ENCODE peak calls at places on chromosomes 6 and 20, in four cellular contexts. N, R, G and Y are unnamed samples. For H3K36me3, the result is how much of the 10 kb centered on the place peaks cover.

GRCh38 chr20:56414842-56415765 is 3.0 kb downstream of the CASS4 start:
- DNase-seq in N (peak), R (peak), G (no peak), Y (no peak)

GRCh38 chr6:36692861-36693702 is 4.5 kb upstream of the RAB44 start:
- DNase-seq in N (no peak), R (no peak), G (no peak), Y (no peak)

GRCh38 chr6:111872521-111873177 is 603 bp downstream of the FYN start:
- DNase-seq in N (peak), R (peak), G (no peak), Y (peak)

GRCh38 chr6:41684311-41685182 is 46.3 kb downstream of the MDFI start:
- DNase-seq in N (no peak), R (no peak), G (no peak), Y (no peak)

GRCh38 chr6:14189122-14189521 is 71.5 kb downstream of the CD83 start:
- DNase-seq in N (no peak), R (no peak), G (no peak), Y (no peak)

GRCh38 chr20:61737346-61737745 is 328.3 kb downstream of the TAF4 start:
- DNase-seq in N (no peak), R (no peak), G (no peak), Y (no peak)

GRCh38 chr6:156102129-156102528 is 646.5 kb upstream of the NOX3 start:
- DNase-seq in N (peak), R (no peak), G (no peak), Y (peak)

GRCh38 chr6:18262812-18263560 is 1.3 kb downstream of the DEK start:
- DNase-seq in N (peak), R (no peak), G (peak), Y (peak)

GRCh38 chr6:52409499-52409898 is 10.6 kb upstream of the EFHC1 start:
- DNase-seq in N (peak), R (no peak), G (no peak), Y (no peak)

GRCh38 chr6:166683477-166683876 is 56.4 kb upstream of the RPS6KA2 start:
- DNase-seq in N (peak), R (no peak), G (no peak), Y (peak)

GRCh38 chr6:3766219-3766618 is 14.7 kb upstream of the PXDC1 start:
- DNase-seq in N (no peak), R (no peak), G (no peak), Y (no peak)

GRCh38 chr20:48631114-48632016 is 196.4 kb downstream of the PREX1 start:
- DNase-seq in N (peak), R (no peak), G (no peak), Y (no peak)

GRCh38 chr20:9617062-9617461 is 102.7 kb downstream of the LAMP5 start:
- DNase-seq in N (peak), R (peak), G (no peak), Y (peak)

GRCh38 chr6:4270799-4271198 is 135.4 kb upstream of the ECI2 start:
- DNase-seq in N (peak), R (no peak), G (no peak), Y (peak)

GRCh38 chr6:164114656-164115055 is 700.1 kb downstream of the QKI start:
- DNase-seq in N (no peak), R (no peak), G (no peak), Y (no peak)

GRCh38 chr6:163955131-163955530 is 540.6 kb downstream of the QKI start:
- DNase-seq in N (peak), R (no peak), G (no peak), Y (no peak)

DNA sequence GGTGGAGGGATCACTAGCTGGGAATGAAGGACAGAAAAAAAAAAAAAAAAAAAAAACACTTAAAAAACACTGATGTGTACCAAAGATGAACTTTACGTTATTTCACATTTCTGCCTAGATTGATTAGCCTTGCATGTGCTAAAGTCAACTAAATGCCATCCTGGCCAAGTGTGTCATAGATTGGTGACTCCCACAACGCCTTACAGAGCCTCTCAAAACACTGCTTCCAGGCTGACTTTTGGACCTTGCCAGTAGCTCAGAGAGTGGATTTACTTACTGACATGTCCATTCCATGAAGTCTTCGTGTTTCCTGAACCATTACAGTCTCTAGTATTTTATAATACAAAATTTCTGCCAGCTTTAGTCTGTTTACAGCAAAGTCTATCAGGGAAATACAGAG is 40.5 kb downstream of the RBL1 start:
- DNase-seq in N (no peak), R (no peak), G (no peak), Y (no peak)
- H3K36me3 ChIP-seq in N (under half), R (half or more), G (under half), Y (under half)

GRCh38 chr20:12414446-12415274 is 497.0 kb downstream of the BTBD3 start:
- DNase-seq in N (no peak), R (no peak), G (no peak), Y (no peak)
- TF ChIP-seq FOS in N (no peak), R (no peak), G (no peak), Y (no peak)

GRCh38 chr20:51451484-51451883 is 91.0 kb downstream of the NFATC2 start:
- DNase-seq in N (no peak), R (no peak), G (no peak), Y (no peak)

GRCh38 chr20:51450984-51451383 is 91.5 kb downstream of the NFATC2 start:
- DNase-seq in N (no peak), R (no peak), G (no peak), Y (no peak)

GRCh38 chr20:51454250-51454865 is 88.2 kb downstream of the NFATC2 start:
- DNase-seq in N (no peak), R (no peak), G (no peak), Y (no peak)

GRCh38 chr20:51452091-51452613 is 90.4 kb downstream of the NFATC2 start:
- DNase-seq in N (no peak), R (no peak), G (no peak), Y (no peak)

GRCh38 chr20:51452734-51453133 is 89.8 kb downstream of the NFATC2 start:
- DNase-seq in N (no peak), R (no peak), G (no peak), Y (no peak)
- H3K36me3 ChIP-seq in N (under half), R (under half), G (under half), Y (under half)

GRCh38 chr20:41374568-41374920 is 7.9 kb upstream of the EMILIN3 start:
- DNase-seq in N (no peak), R (no peak), G (no peak), Y (no peak)
- TF ChIP-seq FOS in N (no peak), R (no peak), G (no peak), Y (no peak)

DNA sequence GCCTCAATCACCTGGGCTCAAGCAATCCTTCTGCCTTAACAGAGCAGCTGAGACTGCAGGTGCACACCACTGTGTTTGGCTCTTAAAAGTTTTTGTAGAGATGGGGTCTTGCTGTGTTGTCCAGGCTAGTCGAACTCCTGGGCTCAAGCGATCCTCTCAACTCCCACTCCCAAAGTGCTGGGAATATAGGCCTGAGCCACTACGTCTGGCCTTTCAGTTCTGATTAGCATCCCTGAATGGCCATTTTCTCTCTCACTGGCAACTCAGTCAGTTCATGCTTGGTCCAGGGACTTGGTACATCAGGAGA is 28.5 kb downstream of the DNMT3B start:
- DNase-seq in N (no peak), R (no peak), G (no peak), Y (no peak)
- H3K36me3 ChIP-seq in N (under half), R (half or more), G (under half), Y (under half)

GRCh38 chr6:124743420-124743819 is 218.8 kb upstream of the RNF217 start:
- DNase-seq in N (no peak), R (no peak), G (no peak), Y (no peak)

GRCh38 chr6:124747336-124747735 is 214.9 kb upstream of the RNF217 start:
- DNase-seq in N (no peak), R (no peak), G (no peak), Y (no peak)

GRCh38 chr6:124741341-124741740 is 220.9 kb upstream of the RNF217 start:
- DNase-seq in N (peak), R (no peak), G (no peak), Y (no peak)

GRCh38 chr6:124738496-124738895 is 223.7 kb upstream of the RNF217 start:
- DNase-seq in N (no peak), R (no peak), G (no peak), Y (no peak)

DNA sequence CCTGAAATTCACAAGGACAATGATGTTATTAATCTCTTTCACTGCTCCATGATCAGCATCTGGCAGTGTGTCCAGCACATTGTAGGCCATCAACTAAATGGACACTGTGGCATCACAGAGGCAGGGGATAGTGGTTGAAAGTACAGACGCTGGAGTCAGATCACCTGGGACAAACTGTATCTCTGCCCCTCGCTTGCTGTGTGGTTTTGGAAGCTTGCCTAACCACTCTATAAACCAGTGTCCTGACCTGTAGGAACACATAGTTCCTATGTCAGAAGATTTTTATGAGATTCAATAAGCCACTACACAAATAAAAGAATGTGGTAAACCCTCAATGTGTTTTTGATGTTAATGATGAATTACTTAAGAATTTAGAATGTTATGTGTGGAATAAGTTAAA is 219.3 kb upstream of the RNF217 start:
- DNase-seq in N (no peak), R (no peak), G (no peak), Y (no peak)
- TF ChIP-seq FOS in N (no peak), R (no peak), G (no peak), Y (no peak)

GRCh38 chr6:110703010-110703905 is 112.0 kb downstream of the CDK19 start:
- DNase-seq in N (peak), R (no peak), G (no peak), Y (no peak)
- H3K36me3 ChIP-seq in N (under half), R (under half), G (under half), Y (under half)

DNA sequence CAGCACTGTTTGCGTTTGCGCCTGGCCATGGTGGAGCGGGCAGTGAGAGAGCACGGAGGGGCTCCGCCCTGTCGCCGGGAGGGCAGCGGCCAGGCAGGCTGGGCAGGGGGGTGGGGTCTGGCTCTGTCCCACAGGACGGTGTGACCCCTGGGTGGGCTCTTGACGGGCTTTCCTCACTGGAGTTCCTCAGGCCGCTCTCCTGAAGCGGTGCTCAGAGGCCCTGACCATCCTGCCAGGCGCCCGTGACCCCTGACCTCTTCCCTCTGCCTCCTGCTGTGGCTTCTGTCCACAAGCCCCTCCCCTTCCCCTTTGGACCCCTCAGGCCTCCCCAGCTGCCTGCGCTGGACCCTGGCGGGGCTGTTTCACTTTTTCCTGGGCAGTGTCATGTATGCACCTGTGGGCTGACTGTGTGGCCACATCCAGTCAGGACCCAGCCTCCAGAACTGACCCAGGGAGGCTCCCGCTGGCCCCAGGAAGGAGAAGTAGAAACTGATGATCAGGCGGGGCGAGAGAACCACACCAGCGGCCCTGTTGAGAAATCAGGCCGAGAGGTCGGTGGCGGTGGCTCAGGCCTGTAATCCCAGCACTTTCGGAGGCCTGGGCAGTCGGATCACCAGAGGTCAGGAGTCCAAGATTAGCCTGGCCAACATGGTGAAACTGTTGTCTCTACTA is 1.2 kb downstream of the OGFR start:
- DNase-seq in N (no peak), R (peak), G (no peak), Y (no peak)
- TF ChIP-seq FOS in N (no peak), R (no peak), G (no peak), Y (no peak)

GRCh38 chr20:47224857-47225256 is 131.6 kb downstream of the ZMYND8 start:
- DNase-seq in N (no peak), R (no peak), G (no peak), Y (no peak)

GRCh38 chr20:47222728-47223127 is 133.8 kb downstream of the ZMYND8 start:
- DNase-seq in N (no peak), R (no peak), G (no peak), Y (no peak)

GRCh38 chr20:47224300-47224791 is 132.2 kb downstream of the ZMYND8 start:
- DNase-seq in N (no peak), R (no peak), G (no peak), Y (no peak)

GRCh38 chr20:47225458-47225857 is 131.0 kb downstream of the ZMYND8 start:
- DNase-seq in N (no peak), R (no peak), G (no peak), Y (no peak)

GRCh38 chr20:47223896-47224295 is 132.6 kb downstream of the ZMYND8 start:
- DNase-seq in N (no peak), R (no peak), G (no peak), Y (no peak)
- H3K36me3 ChIP-seq in N (under half), R (half or more), G (under half), Y (under half)

GRCh38 chr6:143060806-143061596 is at the start of gene AIG1:
- DNase-seq in N (no peak), R (peak), G (no peak), Y (peak)
- TF ChIP-seq FOS in N (no peak), R (no peak), G (no peak), Y (no peak)